ENCODE peak calls at places on chromosomes 2 and 18, in seven cellular contexts. One of them, this sample, is unnamed.

GRCh38 chr2:167132066-167132465 is 243.8 kb downstream of the XIRP2 start:
- DNase-seq in mammary epithelial cell: no peak
- DNase-seq in fibroblast of villous mesenchyme: no peak
- DNase-seq in mucosa of descending colon: no peak
- DNase-seq in tibial artery: no peak
- DNase-seq in cardiac muscle cell: no peak
- DNase-seq in CD8-positive, alpha-beta T cell: no peak
- DNase-seq in this sample: no peak

GRCh38 chr2:172921538-172922236 is 154.0 kb upstream of the MAP3K20 start:
- DNase-seq in CD8-positive, alpha-beta T cell: no peak
- DNase-seq in mucosa of descending colon: no peak
- DNase-seq in tibial artery: no peak
- DNase-seq in cardiac muscle cell: no peak
- DNase-seq in fibroblast of villous mesenchyme: peak; percentile 56
- DNase-seq in mammary epithelial cell: no peak
- DNase-seq in this sample: peak; percentile 65

GRCh38 chr2:134783912-134784311 is 54.5 kb upstream of the ACMSD start:
- DNase-seq in mucosa of descending colon: no peak
- DNase-seq in fibroblast of villous mesenchyme: no peak
- DNase-seq in tibial artery: no peak
- DNase-seq in cardiac muscle cell: no peak
- DNase-seq in CD8-positive, alpha-beta T cell: no peak
- DNase-seq in mammary epithelial cell: no peak
- DNase-seq in this sample: no peak

GRCh38 chr2:221488134-221488807 is 83.8 kb downstream of the EPHA4 start:
- DNase-seq in cardiac muscle cell: no peak
- DNase-seq in mucosa of descending colon: no peak
- DNase-seq in fibroblast of villous mesenchyme: no peak
- DNase-seq in tibial artery: no peak
- DNase-seq in mammary epithelial cell: no peak
- DNase-seq in CD8-positive, alpha-beta T cell: no peak
- DNase-seq in this sample: no peak

GRCh38 chr2:110157153-110157793 is 41.7 kb upstream of the MALL start:
- DNase-seq in cardiac muscle cell: peak; percentile 48
- DNase-seq in mucosa of descending colon: no peak
- DNase-seq in CD8-positive, alpha-beta T cell: no peak
- DNase-seq in tibial artery: no peak
- DNase-seq in fibroblast of villous mesenchyme: peak; percentile 69
- DNase-seq in mammary epithelial cell: peak; percentile 69
- DNase-seq in this sample: peak; percentile 89

GRCh38 chr18:23504720-23505119 is 1.4 kb downstream of the RMC1 start:
- DNase-seq in mucosa of descending colon: no peak
- DNase-seq in CD8-positive, alpha-beta T cell: no peak
- DNase-seq in fibroblast of villous mesenchyme: no peak
- DNase-seq in tibial artery: no peak
- DNase-seq in mammary epithelial cell: no peak
- DNase-seq in cardiac muscle cell: no peak
- DNase-seq in this sample: no peak

GRCh38 chr2:68745006-68745405 is 10.4 kb downstream of the ARHGAP25 start:
- DNase-seq in mucosa of descending colon: no peak
- DNase-seq in cardiac muscle cell: no peak
- DNase-seq in mammary epithelial cell: no peak
- DNase-seq in CD8-positive, alpha-beta T cell: peak; percentile 4
- DNase-seq in tibial artery: no peak
- DNase-seq in fibroblast of villous mesenchyme: no peak
- DNase-seq in this sample: no peak

GRCh38 chr18:13572148-13572547 is 154.2 kb downstream of the FAM210A start:
- DNase-seq in cardiac muscle cell: no peak
- DNase-seq in tibial artery: peak; percentile 33
- DNase-seq in CD8-positive, alpha-beta T cell: no peak
- DNase-seq in mucosa of descending colon: no peak
- DNase-seq in mammary epithelial cell: no peak
- DNase-seq in fibroblast of villous mesenchyme: no peak
- DNase-seq in this sample: no peak

GRCh38 chr2:190406805-190407204 is 1.4 kb upstream of the MFSD6 start:
- DNase-seq in fibroblast of villous mesenchyme: no peak
- DNase-seq in CD8-positive, alpha-beta T cell: no peak
- DNase-seq in tibial artery: no peak
- DNase-seq in cardiac muscle cell: no peak
- DNase-seq in mammary epithelial cell: no peak
- DNase-seq in mucosa of descending colon: no peak
- DNase-seq in this sample: no peak
- H3K4me3 ChIP-seq in fibroblast of villous mesenchyme: no peak overlapping the region
- H3K4me3 ChIP-seq in CD8-positive, alpha-beta T cell: no peak overlapping the region
- H3K4me3 ChIP-seq in tibial artery: no peak overlapping the region
- H3K4me3 ChIP-seq in cardiac muscle cell: no peak overlapping the region
- H3K4me3 ChIP-seq in mammary epithelial cell: no peak overlapping the region
- H3K4me3 ChIP-seq in mucosa of descending colon: no peak overlapping the region
- H3K4me3 ChIP-seq in this sample: no peak overlapping the region

DNA sequence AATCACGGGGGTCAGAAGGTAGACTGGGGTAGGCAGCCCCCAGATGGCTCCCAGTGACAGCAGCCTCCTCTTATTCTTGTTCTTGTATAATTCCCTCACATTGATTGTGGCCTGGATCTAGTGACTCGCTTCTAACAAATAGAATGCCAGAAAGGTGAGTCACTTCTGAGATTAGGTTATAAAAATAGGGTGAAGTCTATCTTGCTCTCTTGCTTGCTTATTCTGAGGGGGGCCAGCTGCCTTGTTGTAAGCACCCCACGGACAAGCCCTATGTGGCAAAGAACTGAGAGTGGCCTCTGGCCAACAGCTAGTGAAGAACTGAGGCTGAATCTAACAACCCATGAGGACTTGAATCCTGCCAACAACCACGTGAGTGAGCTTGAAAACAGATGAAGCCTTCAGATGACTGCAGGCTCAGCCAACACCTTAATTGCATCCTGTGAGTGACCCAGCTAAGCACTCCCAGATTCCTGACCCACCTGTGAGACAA is 15.6 kb upstream of the RMND5A start:
- DNase-seq in mammary epithelial cell: peak; percentile 82
- DNase-seq in mucosa of descending colon: peak; percentile 62
- DNase-seq in tibial artery: no peak
- DNase-seq in fibroblast of villous mesenchyme: peak; percentile 43
- DNase-seq in CD8-positive, alpha-beta T cell: no peak
- DNase-seq in cardiac muscle cell: peak; percentile 11
- DNase-seq in this sample: peak; percentile 91
- H3K4me3 ChIP-seq in mammary epithelial cell: peak overlapping the region; percentile 15
- H3K4me3 ChIP-seq in mucosa of descending colon: no peak overlapping the region
- H3K4me3 ChIP-seq in tibial artery: no peak overlapping the region
- H3K4me3 ChIP-seq in fibroblast of villous mesenchyme: no peak overlapping the region
- H3K4me3 ChIP-seq in CD8-positive, alpha-beta T cell: no peak overlapping the region
- H3K4me3 ChIP-seq in cardiac muscle cell: no peak overlapping the region
- H3K4me3 ChIP-seq in this sample: no peak overlapping the region

GRCh38 chr2:136376798-136377211 is 258.9 kb upstream of the CXCR4 start:
- DNase-seq in mammary epithelial cell: no peak
- DNase-seq in CD8-positive, alpha-beta T cell: peak; percentile 20
- DNase-seq in mucosa of descending colon: no peak
- DNase-seq in tibial artery: no peak
- DNase-seq in fibroblast of villous mesenchyme: no peak
- DNase-seq in cardiac muscle cell: no peak
- DNase-seq in this sample: peak; percentile 36

GRCh38 chr2:136376211-136376610 is 258.3 kb upstream of the CXCR4 start:
- DNase-seq in mucosa of descending colon: no peak
- DNase-seq in tibial artery: no peak
- DNase-seq in mammary epithelial cell: no peak
- DNase-seq in fibroblast of villous mesenchyme: no peak
- DNase-seq in CD8-positive, alpha-beta T cell: peak; percentile 42
- DNase-seq in cardiac muscle cell: no peak
- DNase-seq in this sample: no peak

GRCh38 chr2:136378712-136379595 is 261.0 kb upstream of the CXCR4 start:
- DNase-seq in fibroblast of villous mesenchyme: peak; percentile 47
- DNase-seq in mammary epithelial cell: peak; percentile 21
- DNase-seq in CD8-positive, alpha-beta T cell: peak; percentile 81
- DNase-seq in mucosa of descending colon: peak; percentile 46
- DNase-seq in cardiac muscle cell: peak; percentile 78
- DNase-seq in tibial artery: no peak
- DNase-seq in this sample: peak; percentile 68

GRCh38 chr2:136375017-136375901 is 257.3 kb upstream of the CXCR4 start:
- DNase-seq in CD8-positive, alpha-beta T cell: no peak
- DNase-seq in mucosa of descending colon: no peak
- DNase-seq in mammary epithelial cell: peak; percentile 57
- DNase-seq in fibroblast of villous mesenchyme: no peak
- DNase-seq in cardiac muscle cell: no peak
- DNase-seq in tibial artery: no peak
- DNase-seq in this sample: no peak

DNA sequence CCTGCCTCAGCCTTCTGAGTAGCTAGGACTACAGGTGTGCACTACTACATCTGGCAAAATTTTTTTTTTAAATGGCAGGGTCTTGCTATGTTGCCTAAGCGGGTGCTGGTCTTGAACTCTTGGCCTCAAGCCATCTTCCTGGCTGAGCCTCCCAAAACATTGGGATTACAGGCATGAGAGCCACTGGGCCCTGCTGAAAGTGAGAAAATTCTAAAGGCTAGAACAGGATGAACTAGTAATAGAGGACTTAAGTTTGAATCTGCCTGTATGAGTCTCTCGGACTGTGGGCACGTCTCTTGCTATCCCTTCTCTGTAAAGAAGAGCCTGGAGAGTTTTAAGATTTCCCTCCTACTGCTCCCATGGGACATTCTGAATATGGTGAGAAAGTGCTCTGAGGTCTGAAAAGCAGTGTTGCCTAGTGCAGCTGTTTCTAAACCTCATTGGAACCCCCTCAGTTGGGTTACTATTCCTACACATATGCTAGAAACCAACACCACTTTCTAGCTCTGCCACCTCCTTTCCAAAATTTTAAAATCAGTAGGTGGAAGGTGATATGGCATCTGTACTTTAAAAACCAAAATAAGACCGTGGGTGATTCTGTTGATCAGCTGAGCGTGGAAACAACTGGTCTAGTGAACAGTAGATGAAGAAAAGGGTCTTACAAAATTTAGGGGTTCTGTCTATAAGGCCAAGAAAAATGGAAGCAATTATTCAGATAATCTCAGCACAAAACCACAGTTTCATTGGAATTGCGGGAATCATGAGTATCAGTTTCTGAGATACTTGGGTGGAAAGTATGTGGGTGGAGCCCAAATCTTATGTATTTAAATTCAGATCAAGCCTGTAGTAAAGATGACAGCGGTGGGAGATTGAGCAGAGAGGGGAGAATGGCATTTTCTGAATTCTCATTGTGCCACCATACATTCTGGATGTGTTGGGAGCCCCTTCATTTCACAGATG is 259.8 kb upstream of the CXCR4 start:
- DNase-seq in CD8-positive, alpha-beta T cell: no peak
- DNase-seq in cardiac muscle cell: no peak
- DNase-seq in mucosa of descending colon: no peak
- DNase-seq in mammary epithelial cell: no peak
- DNase-seq in tibial artery: no peak
- DNase-seq in fibroblast of villous mesenchyme: no peak
- DNase-seq in this sample: no peak
- H3K4me3 ChIP-seq in CD8-positive, alpha-beta T cell: no peak overlapping the region
- H3K4me3 ChIP-seq in cardiac muscle cell: no peak overlapping the region
- H3K4me3 ChIP-seq in mucosa of descending colon: no peak overlapping the region
- H3K4me3 ChIP-seq in mammary epithelial cell: no peak overlapping the region
- H3K4me3 ChIP-seq in tibial artery: no peak overlapping the region
- H3K4me3 ChIP-seq in fibroblast of villous mesenchyme: no peak overlapping the region
- H3K4me3 ChIP-seq in this sample: no peak overlapping the region

GRCh38 chr2:135849087-135849486 is 12.1 kb upstream of the LCT start:
- DNase-seq in mucosa of descending colon: no peak
- DNase-seq in cardiac muscle cell: no peak
- DNase-seq in fibroblast of villous mesenchyme: no peak
- DNase-seq in mammary epithelial cell: no peak
- DNase-seq in CD8-positive, alpha-beta T cell: no peak
- DNase-seq in tibial artery: no peak
- DNase-seq in this sample: no peak
- H3K4me3 ChIP-seq in mucosa of descending colon: no peak overlapping the region
- H3K4me3 ChIP-seq in cardiac muscle cell: no peak overlapping the region
- H3K4me3 ChIP-seq in fibroblast of villous mesenchyme: no peak overlapping the region
- H3K4me3 ChIP-seq in mammary epithelial cell: no peak overlapping the region
- H3K4me3 ChIP-seq in CD8-positive, alpha-beta T cell: no peak overlapping the region
- H3K4me3 ChIP-seq in tibial artery: no peak overlapping the region
- H3K4me3 ChIP-seq in this sample: no peak overlapping the region

DNA sequence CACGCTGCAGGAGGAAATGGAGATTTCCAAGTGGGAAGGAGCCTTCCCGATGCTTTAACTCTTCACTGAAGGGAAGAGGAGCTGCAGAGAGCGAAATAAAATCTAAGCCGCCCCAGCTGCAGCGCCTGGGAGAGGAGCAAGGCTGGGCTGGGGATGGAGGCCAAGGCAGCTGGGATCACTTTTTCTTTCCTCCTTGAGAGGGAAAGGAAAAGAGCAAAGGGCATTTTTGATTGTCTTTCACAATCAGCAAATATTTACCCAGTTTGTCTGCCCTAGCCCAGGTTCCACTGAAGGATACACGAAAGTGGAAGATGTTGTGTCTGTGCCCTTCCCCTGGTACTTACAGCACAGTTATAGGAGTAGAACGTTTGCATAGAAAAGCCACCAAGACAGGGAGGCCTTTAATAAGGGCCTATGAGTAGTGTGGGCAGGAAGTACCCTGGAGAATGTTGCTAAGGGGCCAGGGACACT is 38.8 kb downstream of the EPAS1 start:
- DNase-seq in mammary epithelial cell: no peak
- DNase-seq in tibial artery: no peak
- DNase-seq in cardiac muscle cell: no peak
- DNase-seq in CD8-positive, alpha-beta T cell: no peak
- DNase-seq in fibroblast of villous mesenchyme: peak; percentile 56
- DNase-seq in mucosa of descending colon: peak; percentile 70
- DNase-seq in this sample: no peak
- H3K4me3 ChIP-seq in mammary epithelial cell: no peak overlapping the region
- H3K4me3 ChIP-seq in tibial artery: peak overlapping the region; percentile 48
- H3K4me3 ChIP-seq in cardiac muscle cell: no peak overlapping the region
- H3K4me3 ChIP-seq in CD8-positive, alpha-beta T cell: no peak overlapping the region
- H3K4me3 ChIP-seq in fibroblast of villous mesenchyme: no peak overlapping the region
- H3K4me3 ChIP-seq in mucosa of descending colon: no peak overlapping the region
- H3K4me3 ChIP-seq in this sample: peak overlapping the region; percentile 57

GRCh38 chr2:17580319-17580715 is 39.8 kb downstream of the VSNL1 start:
- DNase-seq in fibroblast of villous mesenchyme: no peak
- DNase-seq in mucosa of descending colon: no peak
- DNase-seq in CD8-positive, alpha-beta T cell: no peak
- DNase-seq in mammary epithelial cell: peak; percentile 93
- DNase-seq in cardiac muscle cell: no peak
- DNase-seq in tibial artery: no peak
- DNase-seq in this sample: no peak
- H3K4me3 ChIP-seq in fibroblast of villous mesenchyme: no peak overlapping the region
- H3K4me3 ChIP-seq in mucosa of descending colon: no peak overlapping the region
- H3K4me3 ChIP-seq in CD8-positive, alpha-beta T cell: no peak overlapping the region
- H3K4me3 ChIP-seq in mammary epithelial cell: peak overlapping the region; percentile 14
- H3K4me3 ChIP-seq in cardiac muscle cell: no peak overlapping the region
- H3K4me3 ChIP-seq in tibial artery: no peak overlapping the region
- H3K4me3 ChIP-seq in this sample: no peak overlapping the region

DNA sequence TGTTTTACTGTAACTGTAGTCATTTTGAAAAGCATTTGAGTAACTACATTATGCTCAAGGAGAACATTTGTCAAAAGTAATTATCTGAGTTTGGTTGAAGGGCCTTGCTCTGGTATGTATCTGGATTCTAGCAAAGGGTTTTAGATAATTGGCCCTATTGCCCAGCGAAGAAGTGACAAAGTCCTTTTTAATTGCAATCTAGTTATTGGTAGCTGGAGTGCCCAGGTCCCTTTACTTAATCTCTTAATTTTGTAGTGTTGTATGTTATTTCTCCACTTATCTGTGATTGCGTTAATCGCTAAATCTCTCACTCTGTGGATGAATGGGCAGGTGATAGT is 1.8 kb downstream of the ASXL3 start:
- DNase-seq in mucosa of descending colon: no peak
- DNase-seq in fibroblast of villous mesenchyme: no peak
- DNase-seq in tibial artery: no peak
- DNase-seq in CD8-positive, alpha-beta T cell: no peak
- DNase-seq in mammary epithelial cell: no peak
- DNase-seq in cardiac muscle cell: no peak
- DNase-seq in this sample: no peak
- H3K4me3 ChIP-seq in mucosa of descending colon: no peak overlapping the region
- H3K4me3 ChIP-seq in fibroblast of villous mesenchyme: no peak overlapping the region
- H3K4me3 ChIP-seq in tibial artery: peak overlapping the region; percentile 82
- H3K4me3 ChIP-seq in CD8-positive, alpha-beta T cell: no peak overlapping the region
- H3K4me3 ChIP-seq in mammary epithelial cell: no peak overlapping the region
- H3K4me3 ChIP-seq in cardiac muscle cell: peak overlapping the region; percentile 71
- H3K4me3 ChIP-seq in this sample: no peak overlapping the region

GRCh38 chr2:41878726-41879366 is 169.0 kb upstream of the PKDCC start:
- DNase-seq in tibial artery: no peak
- DNase-seq in mammary epithelial cell: no peak
- DNase-seq in mucosa of descending colon: no peak
- DNase-seq in fibroblast of villous mesenchyme: no peak
- DNase-seq in cardiac muscle cell: no peak
- DNase-seq in CD8-positive, alpha-beta T cell: no peak
- DNase-seq in this sample: peak; percentile 26
- H3K4me3 ChIP-seq in tibial artery: no peak overlapping the region
- H3K4me3 ChIP-seq in mammary epithelial cell: no peak overlapping the region
- H3K4me3 ChIP-seq in mucosa of descending colon: no peak overlapping the region
- H3K4me3 ChIP-seq in fibroblast of villous mesenchyme: no peak overlapping the region
- H3K4me3 ChIP-seq in cardiac muscle cell: no peak overlapping the region
- H3K4me3 ChIP-seq in CD8-positive, alpha-beta T cell: no peak overlapping the region
- H3K4me3 ChIP-seq in this sample: no peak overlapping the region

This sample was measured in fibroblast of the aortic adventitia.